ENCODE peak calls at places on chromosomes 2 and 18, in nine cellular contexts. T is left ventricle myocardium inferior; K is cardiac muscle cell; D is IMR-90; F is psoas muscle; X is lower lobe of right lung; P is NT2/D1; H is CD4-positive, CD25-positive, alpha-beta regulatory T cell; M is K562. C is an unnamed sample. For H3K27me3 and H3K4me1, the result is how much of the 10 kb centered on the place peaks cover.

GRCh38 chr2:150280255-150280654 is 207.2 kb downstream of the RND3 start:
- DNase-seq in T (no peak), K (peak), D (peak), F (no peak), X (no peak), P (no peak), H (no peak), M (no peak), C (peak)

GRCh38 chr18:61551586-61551985 is 218.4 kb downstream of the CDH20 start:
- DNase-seq in T (no peak), K (peak), D (peak), F (no peak), X (no peak), P (peak), H (no peak), M (peak), C (no peak)

GRCh38 chr2:72034353-72035095 is 113.1 kb downstream of the CYP26B1 start:
- DNase-seq in T (no peak), K (no peak), D (no peak), F (no peak), X (no peak), P (no peak), H (no peak), M (no peak), C (no peak)

GRCh38 chr2:165720526-165720925 is 73.5 kb downstream of the GALNT3 start:
- DNase-seq in T (no peak), K (peak), D (peak), F (no peak), X (no peak), P (no peak), H (no peak), M (no peak), C (no peak)

GRCh38 chr18:76209597-76209996 is 285.4 kb downstream of the ZNF516 start:
- DNase-seq in T (no peak), K (peak), D (peak), F (no peak), X (no peak), P (no peak), H (no peak), M (no peak), C (no peak)

GRCh38 chr18:68764016-68764415 is 33.9 kb upstream of the CCDC102B start:
- DNase-seq in T (no peak), K (no peak), D (peak), F (no peak), X (no peak), P (no peak), H (no peak), M (no peak), C (no peak)

GRCh38 chr2:164145093-164145987 is 409.5 kb upstream of the FIGN start:
- DNase-seq in T (no peak), K (peak), D (peak), F (no peak), X (no peak), P (no peak), H (no peak), M (no peak), C (no peak)

GRCh38 chr2:144886847-144887246 is 366.9 kb upstream of the ZEB2 start:
- DNase-seq in T (peak), K (peak), D (no peak), F (peak), X (no peak), P (no peak), H (no peak), M (no peak), C (peak)

GRCh38 chr2:45311559-45311958 is 299.5 kb downstream of the SRBD1 start:
- DNase-seq in T (no peak), K (no peak), D (no peak), F (no peak), X (no peak), P (no peak), H (no peak), M (no peak), C (no peak)

GRCh38 chr18:11511434-11512095 is 97.8 kb upstream of the SLC35G4 start:
- DNase-seq in T (no peak), K (no peak), D (no peak), F (no peak), X (no peak), P (no peak), H (no peak), M (no peak), C (no peak)

GRCh38 chr2:196143641-196144236 is 27.6 kb downstream of the STK17B start:
- DNase-seq in T (no peak), K (no peak), D (peak), F (no peak), X (no peak), P (no peak), H (no peak), M (no peak), C (no peak)

GRCh38 chr2:106536490-106536889 is 49.3 kb downstream of the CD8B2 start:
- DNase-seq in T (no peak), K (no peak), D (no peak), F (no peak), X (no peak), P (no peak), H (no peak), M (no peak), C (no peak)

GRCh38 chr18:58321986-58322385 is 278.0 kb downstream of the NEDD4L start:
- DNase-seq in T (peak), K (peak), D (peak), F (peak), X (peak), P (no peak), H (peak), M (peak), C (peak)

GRCh38 chr2:231125272-231125671 is 430 bp upstream of the HTR2B start:
- DNase-seq in T (no peak), K (no peak), D (no peak), F (no peak), X (no peak), P (no peak), H (no peak), M (no peak), C (no peak)

GRCh38 chr2:182542501-182543258 is 115.8 kb upstream of the PDE1A start:
- DNase-seq in T (no peak), K (peak), D (peak), F (no peak), X (no peak), P (no peak), H (no peak), M (no peak), C (no peak)

DNA sequence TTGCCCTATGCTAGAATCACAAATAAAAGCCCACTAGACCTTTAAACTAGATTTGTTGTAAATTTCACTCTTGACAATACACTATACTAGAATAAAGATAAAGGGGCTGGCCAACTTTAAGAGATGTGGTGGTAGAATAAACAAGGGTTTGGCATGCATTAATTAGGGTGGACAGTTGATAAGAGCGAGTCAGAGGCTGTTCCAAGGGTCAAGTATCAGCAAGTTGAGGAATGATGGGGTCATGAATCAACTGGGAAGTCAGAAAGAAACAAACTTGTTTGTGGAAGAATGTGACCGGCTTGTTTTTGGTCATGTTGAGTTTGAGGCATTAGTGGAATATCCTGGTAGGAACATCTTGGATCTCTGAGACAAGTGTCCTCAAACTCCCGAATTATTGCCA is 398.3 kb upstream of the TNP1 start:
- DNase-seq in T (no peak), K (no peak), D (no peak), F (no peak), X (no peak), P (no peak), H (no peak), M (no peak), C (no peak)
- H3K27me3 ChIP-seq in T (under half), K (under half), D (under half), F (under half), X (under half), P (half or more), H (under half), M (under half), C (under half)

DNA sequence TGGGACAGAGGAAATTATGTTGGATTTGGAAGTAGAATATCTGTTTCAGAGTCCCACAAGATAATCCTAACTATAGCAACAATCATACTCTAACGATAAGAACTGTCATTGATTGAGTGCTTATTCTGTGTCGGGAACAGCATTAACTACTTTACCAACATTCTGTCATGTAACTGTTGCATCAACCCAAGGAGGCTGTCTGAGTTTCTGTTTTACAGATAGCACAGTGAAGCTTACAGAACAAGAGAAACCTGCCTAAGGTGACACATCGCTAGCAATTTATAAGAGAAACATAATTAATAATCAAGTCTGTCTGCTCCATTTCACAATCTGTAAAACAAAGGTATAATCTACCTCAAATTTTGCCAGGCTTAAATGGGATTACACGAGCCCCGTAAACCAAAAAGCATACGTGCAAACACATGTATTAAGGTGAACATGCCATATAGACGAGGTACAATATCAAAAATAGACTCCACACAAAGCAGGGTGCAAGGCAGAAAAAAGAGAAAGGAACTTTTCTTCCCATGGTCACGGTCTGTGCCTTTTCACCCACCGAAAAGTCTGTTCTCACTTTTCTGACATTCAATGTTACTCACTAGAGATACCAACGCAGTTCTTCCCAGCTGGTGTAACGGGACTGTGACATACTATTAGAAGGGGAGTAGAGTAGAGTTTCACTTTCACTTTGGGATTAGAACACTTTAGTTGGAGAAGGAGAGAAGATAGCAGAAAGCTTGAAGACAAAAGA is 37.2 kb upstream of the SLC8A1 start:
- DNase-seq in T (no peak), K (peak), D (peak), F (no peak), X (no peak), P (no peak), H (no peak), M (no peak), C (no peak)
- H3K4me3 ChIP-seq in T (peak), K (no peak), D (peak), F (peak), X (peak), P (no peak), H (peak), M (no peak), C (peak)

GRCh38 chr2:128304715-128305554 is 13.7 kb downstream of the HS6ST1 start:
- DNase-seq in T (peak), K (peak), D (peak), F (peak), X (peak), P (no peak), H (no peak), M (no peak), C (peak)
- H3K4me1 ChIP-seq in T (half or more), K (under half), D (half or more), F (half or more), X (half or more), P (half or more), H (under half), M (under half), C (half or more)

GRCh38 chr2:121075641-121076500 is 209.1 kb downstream of the TFCP2L1 start:
- DNase-seq in T (no peak), K (peak), D (no peak), F (no peak), X (no peak), P (no peak), H (no peak), M (peak), C (no peak)
- H3K27me3 ChIP-seq in T (half or more), K (under half), D (under half), F (under half), X (under half), P (under half), H (under half), M (under half), C (under half)

DNA sequence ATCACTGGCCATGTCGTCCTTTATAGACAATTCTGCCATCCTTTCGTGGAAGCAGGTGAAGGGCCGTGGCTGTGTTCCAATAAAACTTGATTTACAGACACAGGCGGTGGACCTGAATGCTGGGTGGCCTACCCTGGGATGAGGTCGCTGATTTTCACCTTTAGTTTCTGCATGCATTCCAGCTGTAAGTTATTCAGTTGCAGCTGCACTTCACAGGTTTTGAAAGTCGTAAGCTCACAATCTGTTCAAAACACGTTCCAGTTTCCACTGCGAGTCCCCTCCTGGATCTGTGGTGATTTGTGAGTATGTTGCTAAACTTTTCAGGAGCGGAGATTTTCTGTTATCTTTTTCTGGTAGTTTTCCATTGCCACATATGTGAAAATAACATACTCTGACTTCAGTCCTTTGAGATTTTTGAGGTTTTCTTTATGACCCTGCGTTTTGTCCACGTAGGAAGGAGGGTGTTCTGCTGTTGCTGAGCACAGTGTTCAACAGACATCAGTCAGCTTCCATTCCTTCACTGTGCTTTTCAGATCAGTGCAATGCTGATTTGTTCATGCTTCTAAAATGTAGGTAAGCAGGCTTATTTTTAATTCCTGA is 102.1 kb downstream of the SNTG2 start:
- DNase-seq in T (no peak), K (peak), D (peak), F (no peak), X (no peak), P (no peak), H (no peak), M (no peak), C (no peak)
- H3K4me3 ChIP-seq in T (no peak), K (no peak), D (no peak), F (no peak), X (no peak), P (no peak), H (no peak), M (no peak), C (no peak)

GRCh38 chr2:46826898-46827245 is 88.7 kb downstream of the MCFD2 start:
- DNase-seq in T (no peak), K (no peak), D (no peak), F (no peak), X (no peak), P (no peak), H (no peak), M (no peak), C (no peak)
- H3K4me1 ChIP-seq in T (under half), K (under half), D (under half), F (under half), X (under half), P (under half), H (under half), M (under half), C (under half)

GRCh38 chr2:127671557-127672302 is 3.6 kb downstream of the LIMS2 start:
- DNase-seq in T (no peak), K (no peak), D (no peak), F (no peak), X (peak), P (no peak), H (no peak), M (no peak), C (no peak)

GRCh38 chr2:127672341-127673303 is 2.7 kb downstream of the LIMS2 start:
- DNase-seq in T (no peak), K (no peak), D (no peak), F (no peak), X (no peak), P (no peak), H (no peak), M (no peak), C (no peak)

GRCh38 chr2:127669056-127669455 is 6.3 kb downstream of the LIMS2 start:
- DNase-seq in T (no peak), K (no peak), D (no peak), F (no peak), X (no peak), P (no peak), H (no peak), M (no peak), C (no peak)

GRCh38 chr2:127670055-127670956 is 5.0 kb downstream of the LIMS2 start:
- DNase-seq in T (no peak), K (no peak), D (no peak), F (no peak), X (no peak), P (no peak), H (no peak), M (no peak), C (no peak)

DNA sequence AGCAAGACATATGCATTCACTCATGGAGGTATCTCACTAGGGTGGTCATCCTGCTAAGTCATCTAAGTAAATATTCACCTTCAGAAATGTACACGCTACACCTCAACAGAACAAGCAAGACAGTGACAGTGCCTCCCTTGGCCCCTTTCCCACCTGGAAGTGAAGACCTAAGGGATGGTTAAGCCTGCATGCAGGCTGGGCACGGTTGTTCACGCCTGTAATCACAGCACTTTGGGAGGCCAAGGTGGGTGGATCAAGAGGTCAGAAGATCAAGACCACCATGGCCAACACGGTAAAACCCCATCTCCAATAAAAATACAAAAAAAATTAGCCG is 4.4 kb downstream of the LIMS2 start:
- DNase-seq in T (no peak), K (no peak), D (no peak), F (no peak), X (no peak), P (no peak), H (no peak), M (no peak), C (no peak)
- H3K27me3 ChIP-seq in T (under half), K (under half), D (under half), F (under half), X (under half), P (under half), H (under half), M (half or more), C (under half)

DNA sequence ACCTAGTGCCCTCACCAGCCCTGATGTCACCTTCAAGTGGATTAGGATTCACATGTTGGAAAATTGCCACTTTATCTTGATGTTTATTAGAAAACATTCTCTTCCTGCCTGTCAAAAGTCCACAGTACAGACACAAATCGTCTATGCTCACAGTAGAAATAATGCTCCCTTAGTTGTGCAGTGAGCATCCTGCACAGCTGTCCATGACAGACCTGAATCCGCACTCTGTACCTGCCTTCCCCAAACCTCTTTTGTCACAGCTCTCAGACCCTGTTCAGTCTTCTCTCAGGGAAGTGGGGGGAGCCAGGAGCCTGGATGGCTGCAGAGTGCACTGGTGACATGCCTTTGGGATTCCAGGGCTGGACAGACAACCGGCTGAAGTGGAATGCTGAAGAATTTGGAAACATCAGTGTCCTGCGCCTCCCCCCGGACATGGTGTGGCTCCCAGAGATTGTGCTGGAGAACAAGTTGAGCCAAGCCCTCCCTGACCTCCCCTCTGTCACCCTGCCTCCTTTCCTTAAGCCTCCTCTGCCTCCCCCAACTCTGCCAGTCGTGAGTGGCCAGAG is 2.0 kb downstream of the CHRND start:
- DNase-seq in T (no peak), K (no peak), D (no peak), F (no peak), X (no peak), P (no peak), H (no peak), M (no peak), C (no peak)
- H3K4me3 ChIP-seq in T (no peak), K (no peak), D (no peak), F (peak), X (no peak), P (no peak), H (no peak), M (no peak), C (no peak)